ENCODE peak calls at places on chromosome 1, in four cellular contexts. A is ovary, O is trophoblast cell, J is WERI-Rb-1. N is an unnamed sample.

GRCh38 chr1:35554261-35555211 is 2.7 kb downstream of the KIAA0319L start:
- DNase-seq in J (no peak), A (no peak), O (no peak), N (no peak)

GRCh38 chr1:204377800-204378608 is 18.3 kb upstream of the PLEKHA6 start:
- DNase-seq in O (peak), A (no peak), J (peak), N (no peak)

GRCh38 chr1:8284167-8284566 is 33.7 kb upstream of the SLC45A1 start:
- DNase-seq in J (no peak), O (no peak), A (no peak), N (no peak)

GRCh38 chr1:158809862-158810261 is 21.3 kb upstream of the MNDA start:
- DNase-seq in A (no peak), O (no peak), J (no peak), N (no peak)

GRCh38 chr1:182301467-182302198 is 90.0 kb downstream of the GLUL start:
- DNase-seq in O (no peak), J (peak), A (no peak), N (no peak)

GRCh38 chr1:204607910-204608309 is 77.6 kb downstream of the LRRN2 start:
- DNase-seq in O (no peak), J (no peak), A (no peak), N (no peak)

GRCh38 chr1:85135456-85135798 is 65.4 kb downstream of the SYDE2 start:
- DNase-seq in J (no peak), O (no peak), A (no peak), N (no peak)

GRCh38 chr1:22048351-22049192 is 3.9 kb upstream of the CDC42 start:
- DNase-seq in O (no peak), J (no peak), A (no peak), N (no peak)

GRCh38 chr1:114153621-114154145 is at the start of gene SYT6:
- DNase-seq in J (peak), A (peak), O (no peak), N (no peak)

GRCh38 chr1:240122639-240123604 is 31.2 kb downstream of the FMN2 start:
- DNase-seq in J (no peak), O (peak), A (no peak), N (no peak)

DNA sequence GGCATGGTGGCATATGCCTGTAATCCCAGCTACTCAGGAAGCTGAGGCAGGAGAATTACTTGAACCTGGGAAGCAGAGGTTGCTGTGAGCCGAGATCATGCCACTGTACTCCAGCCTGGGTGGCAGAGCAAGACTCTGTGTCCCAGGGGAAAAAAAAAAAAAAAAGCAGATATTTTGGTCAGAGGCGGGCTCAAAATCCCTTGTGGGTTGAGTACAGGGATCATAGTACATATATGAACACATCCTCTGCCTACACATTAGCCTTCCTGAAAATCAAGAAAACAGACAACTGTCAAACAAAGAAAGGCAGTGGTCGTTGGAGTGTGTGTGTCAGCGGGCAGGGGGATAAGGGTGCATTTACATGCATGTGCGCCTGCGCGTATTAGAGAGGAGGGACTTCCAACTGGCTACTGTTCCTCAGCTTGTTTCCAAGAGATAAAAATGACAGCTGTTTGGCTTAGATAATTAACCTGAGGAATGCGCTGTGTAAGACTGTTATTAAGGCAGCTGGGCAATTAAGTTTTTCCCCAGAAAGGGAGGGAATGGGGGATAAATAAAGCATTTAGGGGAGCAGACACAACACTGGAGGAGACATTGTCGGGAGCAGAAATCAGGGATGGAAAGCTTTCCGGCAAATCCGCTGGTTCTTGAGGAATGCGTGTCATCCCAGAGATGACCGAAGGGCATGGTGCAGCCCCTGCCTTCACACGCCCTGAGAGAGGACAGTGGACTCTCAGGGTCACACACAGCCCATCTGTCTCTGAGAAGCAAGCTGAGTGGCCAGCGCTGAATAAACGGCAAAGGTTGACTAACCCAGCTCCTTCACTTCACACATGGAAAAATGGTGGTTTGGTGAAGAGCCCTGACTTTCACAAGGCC is 6.4 kb downstream of the LAMB3 start:
- DNase-seq in O (no peak), A (no peak), J (no peak), N (no peak)
- H3K4me3 ChIP-seq in O (no peak), A (no peak), J (no peak), N (no peak)

DNA sequence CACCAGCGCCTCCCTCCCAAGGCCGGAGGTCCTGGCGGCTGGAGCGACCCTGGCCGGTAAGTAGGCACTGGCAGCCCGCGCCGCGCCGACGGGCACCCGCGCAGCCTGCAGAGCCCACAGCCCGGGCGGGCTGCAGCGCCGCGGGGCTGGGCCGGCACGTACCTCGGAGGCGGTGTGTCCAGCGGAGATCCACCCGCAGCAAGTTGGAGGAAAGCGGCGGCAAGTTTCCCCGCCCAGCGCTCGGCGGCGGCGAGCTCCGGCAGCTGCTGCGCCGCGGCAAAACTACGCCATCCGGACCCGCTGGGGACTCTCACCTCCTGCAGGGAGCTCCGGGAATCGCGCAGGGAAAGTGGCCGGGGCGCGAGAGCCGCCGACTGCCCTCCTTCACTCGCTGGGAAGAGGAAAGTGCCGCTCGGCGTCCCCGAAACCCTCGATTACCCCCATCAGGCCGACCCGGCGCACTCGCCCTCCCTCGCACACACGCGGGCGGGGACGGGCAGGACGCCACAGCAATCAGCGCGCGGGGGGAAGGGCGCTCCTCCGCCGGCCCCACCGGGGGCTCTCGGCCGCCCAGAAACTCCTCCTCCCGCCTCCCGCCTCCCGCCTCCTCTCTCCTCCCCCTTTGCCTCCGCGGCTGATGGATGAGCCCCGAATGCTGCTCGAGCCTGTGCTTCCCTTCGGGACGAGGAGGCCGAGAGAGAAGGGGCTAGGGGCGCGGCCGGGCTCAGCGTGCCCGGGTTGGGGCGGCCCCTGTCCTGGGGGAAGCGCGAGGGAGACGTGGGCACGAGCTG is at the start of gene TGFBR3:
- DNase-seq in J (peak), O (peak), A (peak), N (peak)
- H3K27ac ChIP-seq in J (peak), O (no peak), A (peak), N (peak)

GRCh38 chr1:2466834-2467554 is 9.1 kb upstream of the PLCH2 start:
- DNase-seq in A (no peak), O (no peak), J (peak), N (no peak)
- H3K4me3 ChIP-seq in A (no peak), O (no peak), J (peak), N (no peak)

GRCh38 chr1:185735667-185736105 is 1.5 kb downstream of the HMCN1 start:
- DNase-seq in J (no peak), O (no peak), A (no peak), N (no peak)
- H3K27ac ChIP-seq in J (no peak), O (no peak), A (no peak), N (peak)

GRCh38 chr1:67401443-67401842 is 28.8 kb downstream of the SERBP1 start:
- DNase-seq in J (no peak), A (no peak), O (no peak), N (no peak)

GRCh38 chr1:67393737-67394136 is 36.5 kb downstream of the SERBP1 start:
- DNase-seq in A (no peak), J (no peak), O (no peak), N (no peak)

GRCh38 chr1:67404212-67404620 is 26.0 kb downstream of the SERBP1 start:
- DNase-seq in J (peak), O (peak), A (no peak), N (no peak)

GRCh38 chr1:67394548-67394947 is 35.7 kb downstream of the SERBP1 start:
- DNase-seq in A (no peak), O (no peak), J (no peak), N (no peak)

GRCh38 chr1:67399594-67399993 is 30.6 kb downstream of the SERBP1 start:
- DNase-seq in O (no peak), J (no peak), A (no peak), N (no peak)
- H3K4me3 ChIP-seq in O (no peak), J (no peak), A (no peak), N (no peak)

DNA sequence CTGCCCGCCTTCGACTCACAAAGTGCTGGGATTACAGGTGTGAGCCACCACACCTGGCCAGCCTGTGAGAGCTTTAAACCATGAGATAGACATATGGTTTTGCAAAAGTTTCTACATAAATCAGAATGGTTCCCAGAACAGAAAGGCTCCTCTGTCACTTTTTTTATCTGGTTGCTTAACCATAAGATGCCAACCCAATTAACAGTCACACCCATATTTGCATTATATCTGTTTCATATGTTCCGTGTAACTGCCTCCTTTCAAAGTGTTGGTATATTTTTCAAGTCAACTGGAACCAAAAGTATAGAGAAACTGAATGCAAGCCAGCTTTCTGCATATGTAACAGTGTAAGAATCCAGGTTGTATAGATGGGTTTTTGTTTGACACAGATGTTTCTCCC is 23.7 kb upstream of the RCC1 start:
- DNase-seq in O (no peak), J (no peak), A (no peak), N (peak)
- H3K27ac ChIP-seq in O (no peak), J (no peak), A (no peak), N (no peak)

GRCh38 chr1:32886012-32886827 is at the start of gene HPCA:
- DNase-seq in O (peak), A (peak), J (peak), N (no peak)
- H3K4me3 ChIP-seq in O (no peak), A (no peak), J (peak), N (no peak)

GRCh38 chr1:220881918-220882891 is 3.0 kb downstream of the HLX start:
- DNase-seq in J (no peak), O (no peak), A (no peak), N (no peak)
- H3K27ac ChIP-seq in J (no peak), O (no peak), A (no peak), N (peak)

DNA sequence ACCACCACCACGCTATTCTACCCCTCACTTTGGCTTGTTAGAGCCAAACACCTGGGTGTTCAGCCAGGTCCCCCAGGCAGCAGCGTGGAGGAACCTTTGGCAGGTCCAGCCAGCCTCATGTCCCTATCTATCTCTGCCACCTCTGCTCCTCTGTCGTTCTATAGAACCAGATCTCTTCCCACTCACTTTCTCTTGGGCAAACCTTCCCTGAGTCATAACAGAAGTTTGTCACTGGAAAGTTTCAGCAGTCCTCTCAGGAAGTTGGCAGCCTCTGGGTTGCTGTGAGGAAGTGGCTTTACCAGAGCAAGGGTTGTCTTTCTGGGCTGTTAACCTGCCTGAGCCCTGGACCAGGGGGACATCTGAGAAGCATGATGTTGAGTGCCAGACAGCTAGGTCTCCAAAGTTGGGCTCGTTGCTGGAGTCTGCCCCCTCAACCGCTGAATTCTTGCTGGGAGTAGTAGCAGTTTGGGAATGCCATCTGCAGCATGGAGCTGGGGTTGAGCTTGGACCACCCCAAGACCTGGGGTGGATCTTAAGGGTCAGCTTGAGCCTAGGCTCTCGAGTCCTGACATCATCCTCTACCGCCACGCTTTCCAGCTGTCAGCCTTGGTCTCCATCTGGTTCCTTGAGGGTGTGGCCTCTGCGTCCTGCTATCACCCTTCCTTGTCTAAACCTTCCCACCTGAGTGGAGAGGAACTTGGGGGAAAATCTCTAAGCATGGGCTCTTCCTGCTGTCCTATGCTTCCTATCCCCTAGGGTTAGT is 870 bp upstream of the SH3BGRL3 start:
- DNase-seq in A (no peak), O (no peak), J (peak), N (peak)
- H3K4me3 ChIP-seq in A (peak), O (peak), J (peak), N (peak)

N was measured in tibial artery.